ENCODE peak calls at places on chromosomes 13 and 19, in eight cellular contexts. One of them, this sample, is unnamed.

GRCh38 chr13:49935171-49936084 is 712 bp downstream of the SPRYD7 start:
- DNase-seq in fibroblast of mammary gland: peak
- DNase-seq in CD8-positive, alpha-beta memory T cell: peak
- DNase-seq in right atrium auricular region: peak
- DNase-seq in stomach: peak
- DNase-seq in neuronal stem cell: peak
- DNase-seq in mesendoderm: peak
- DNase-seq in aorta: no peak
- DNase-seq in this sample: no peak

GRCh38 chr13:37375724-37376123 is 222.8 kb downstream of the POSTN start:
- DNase-seq in fibroblast of mammary gland: peak
- DNase-seq in CD8-positive, alpha-beta memory T cell: no peak
- DNase-seq in right atrium auricular region: no peak
- DNase-seq in stomach: no peak
- DNase-seq in neuronal stem cell: no peak
- DNase-seq in mesendoderm: no peak
- DNase-seq in aorta: no peak
- DNase-seq in this sample: no peak

GRCh38 chr13:59700281-59700680 is 463.4 kb downstream of the DIAPH3 start:
- DNase-seq in fibroblast of mammary gland: no peak
- DNase-seq in CD8-positive, alpha-beta memory T cell: no peak
- DNase-seq in right atrium auricular region: no peak
- DNase-seq in stomach: no peak
- DNase-seq in neuronal stem cell: no peak
- DNase-seq in mesendoderm: no peak
- DNase-seq in aorta: no peak
- DNase-seq in this sample: no peak

GRCh38 chr13:79853258-79853657 is 372.3 kb downstream of the NDFIP2 start:
- DNase-seq in fibroblast of mammary gland: no peak
- DNase-seq in CD8-positive, alpha-beta memory T cell: no peak
- DNase-seq in right atrium auricular region: no peak
- DNase-seq in stomach: no peak
- DNase-seq in neuronal stem cell: no peak
- DNase-seq in mesendoderm: peak
- DNase-seq in aorta: no peak
- DNase-seq in this sample: no peak

GRCh38 chr13:30671271-30671815 is 53.6 kb downstream of the USPL1 start:
- DNase-seq in fibroblast of mammary gland: no peak
- DNase-seq in CD8-positive, alpha-beta memory T cell: no peak
- DNase-seq in right atrium auricular region: no peak
- DNase-seq in stomach: no peak
- DNase-seq in neuronal stem cell: no peak
- DNase-seq in mesendoderm: no peak
- DNase-seq in aorta: no peak
- DNase-seq in this sample: no peak

GRCh38 chr13:40485611-40486517 is 180.6 kb downstream of the FOXO1 start:
- DNase-seq in fibroblast of mammary gland: no peak
- DNase-seq in CD8-positive, alpha-beta memory T cell: peak
- DNase-seq in right atrium auricular region: no peak
- DNase-seq in stomach: no peak
- DNase-seq in neuronal stem cell: no peak
- DNase-seq in mesendoderm: no peak
- DNase-seq in aorta: no peak
- DNase-seq in this sample: peak

GRCh38 chr13:101283782-101284181 is 132.5 kb downstream of the NALCN start:
- DNase-seq in fibroblast of mammary gland: no peak
- DNase-seq in CD8-positive, alpha-beta memory T cell: no peak
- DNase-seq in right atrium auricular region: no peak
- DNase-seq in stomach: no peak
- DNase-seq in neuronal stem cell: no peak
- DNase-seq in mesendoderm: no peak
- DNase-seq in aorta: no peak
- DNase-seq in this sample: no peak

GRCh38 chr13:54614729-54615128 is 1586.1 kb downstream of the OLFM4 start:
- DNase-seq in fibroblast of mammary gland: no peak
- DNase-seq in CD8-positive, alpha-beta memory T cell: no peak
- DNase-seq in right atrium auricular region: no peak
- DNase-seq in stomach: no peak
- DNase-seq in neuronal stem cell: no peak
- DNase-seq in mesendoderm: no peak
- DNase-seq in aorta: no peak
- DNase-seq in this sample: no peak

GRCh38 chr19:56597696-56598095 is 2.6 kb downstream of the ZNF71 start:
- DNase-seq in fibroblast of mammary gland: peak
- DNase-seq in CD8-positive, alpha-beta memory T cell: no peak
- DNase-seq in right atrium auricular region: no peak
- DNase-seq in stomach: no peak
- DNase-seq in neuronal stem cell: no peak
- DNase-seq in mesendoderm: no peak
- DNase-seq in aorta: no peak
- DNase-seq in this sample: no peak

GRCh38 chr19:16521715-16522289 is 20.4 kb downstream of the CHERP start:
- DNase-seq in fibroblast of mammary gland: no peak
- DNase-seq in CD8-positive, alpha-beta memory T cell: no peak
- DNase-seq in right atrium auricular region: no peak
- DNase-seq in stomach: no peak
- DNase-seq in neuronal stem cell: no peak
- DNase-seq in mesendoderm: no peak
- DNase-seq in aorta: no peak
- DNase-seq in this sample: no peak

GRCh38 chr13:106532111-106532929 is 3.1 kb downstream of the EFNB2 start:
- DNase-seq in fibroblast of mammary gland: peak
- DNase-seq in CD8-positive, alpha-beta memory T cell: no peak
- DNase-seq in right atrium auricular region: no peak
- DNase-seq in stomach: no peak
- DNase-seq in neuronal stem cell: no peak
- DNase-seq in mesendoderm: peak
- DNase-seq in aorta: peak
- DNase-seq in this sample: no peak

GRCh38 chr19:5282926-5283325 is 57.7 kb downstream of the PTPRS start:
- DNase-seq in fibroblast of mammary gland: no peak
- DNase-seq in CD8-positive, alpha-beta memory T cell: no peak
- DNase-seq in right atrium auricular region: peak
- DNase-seq in stomach: no peak
- DNase-seq in neuronal stem cell: no peak
- DNase-seq in mesendoderm: no peak
- DNase-seq in aorta: peak
- DNase-seq in this sample: no peak

GRCh38 chr13:20351279-20352022 is 119.3 kb upstream of the GJB6 start:
- DNase-seq in fibroblast of mammary gland: peak
- DNase-seq in CD8-positive, alpha-beta memory T cell: no peak
- DNase-seq in right atrium auricular region: no peak
- DNase-seq in stomach: no peak
- DNase-seq in neuronal stem cell: no peak
- DNase-seq in mesendoderm: no peak
- DNase-seq in aorta: no peak
- DNase-seq in this sample: no peak

GRCh38 chr19:47511128-47511517 is 3.7 kb downstream of the NAPA start:
- DNase-seq in fibroblast of mammary gland: peak
- DNase-seq in CD8-positive, alpha-beta memory T cell: no peak
- DNase-seq in right atrium auricular region: no peak
- DNase-seq in stomach: peak
- DNase-seq in neuronal stem cell: no peak
- DNase-seq in mesendoderm: no peak
- DNase-seq in aorta: no peak
- DNase-seq in this sample: no peak

GRCh38 chr19:47510516-47511127 is 4.2 kb downstream of the NAPA start:
- DNase-seq in fibroblast of mammary gland: no peak
- DNase-seq in CD8-positive, alpha-beta memory T cell: no peak
- DNase-seq in right atrium auricular region: no peak
- DNase-seq in stomach: no peak
- DNase-seq in neuronal stem cell: no peak
- DNase-seq in mesendoderm: no peak
- DNase-seq in aorta: no peak
- DNase-seq in this sample: no peak

GRCh38 chr19:47508721-47509120 is 6.1 kb downstream of the NAPA start:
- DNase-seq in fibroblast of mammary gland: no peak
- DNase-seq in CD8-positive, alpha-beta memory T cell: no peak
- DNase-seq in right atrium auricular region: no peak
- DNase-seq in stomach: no peak
- DNase-seq in neuronal stem cell: no peak
- DNase-seq in mesendoderm: no peak
- DNase-seq in aorta: no peak
- DNase-seq in this sample: no peak

GRCh38 chr19:47509170-47509847 is 5.6 kb downstream of the NAPA start:
- DNase-seq in fibroblast of mammary gland: no peak
- DNase-seq in CD8-positive, alpha-beta memory T cell: no peak
- DNase-seq in right atrium auricular region: no peak
- DNase-seq in stomach: no peak
- DNase-seq in neuronal stem cell: no peak
- DNase-seq in mesendoderm: no peak
- DNase-seq in aorta: no peak
- DNase-seq in this sample: no peak

DNA sequence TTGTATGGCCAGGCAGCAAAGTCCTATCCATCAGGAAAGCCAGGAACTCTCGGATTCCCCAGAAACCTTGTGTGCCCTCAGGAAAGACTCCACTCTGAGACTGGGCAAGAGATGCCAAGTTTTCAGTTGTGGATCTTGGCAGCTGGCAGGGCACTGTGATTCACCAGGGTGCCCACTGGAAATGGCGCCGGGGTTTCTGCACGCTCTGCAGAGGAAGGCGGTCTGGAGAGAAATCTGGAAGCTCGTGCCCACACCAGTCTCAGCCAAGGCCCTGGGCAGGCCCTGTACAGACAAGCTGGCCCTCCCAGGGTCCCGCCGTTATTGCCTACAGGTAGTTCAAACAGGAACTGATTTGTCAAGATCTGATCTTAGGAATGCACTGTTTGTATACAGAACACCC is 4.9 kb downstream of the NAPA start:
- DNase-seq in fibroblast of mammary gland: no peak
- DNase-seq in CD8-positive, alpha-beta memory T cell: no peak
- DNase-seq in right atrium auricular region: no peak
- DNase-seq in stomach: peak
- DNase-seq in neuronal stem cell: no peak
- DNase-seq in mesendoderm: no peak
- DNase-seq in aorta: peak
- DNase-seq in this sample: no peak
- H3K4me3 ChIP-seq in fibroblast of mammary gland: no peak
- H3K4me3 ChIP-seq in CD8-positive, alpha-beta memory T cell: no peak
- H3K4me3 ChIP-seq in right atrium auricular region: no peak
- H3K4me3 ChIP-seq in stomach: no peak
- H3K4me3 ChIP-seq in neuronal stem cell: no peak
- H3K4me3 ChIP-seq in mesendoderm: no peak
- H3K4me3 ChIP-seq in aorta: no peak
- H3K4me3 ChIP-seq in this sample: no peak

DNA sequence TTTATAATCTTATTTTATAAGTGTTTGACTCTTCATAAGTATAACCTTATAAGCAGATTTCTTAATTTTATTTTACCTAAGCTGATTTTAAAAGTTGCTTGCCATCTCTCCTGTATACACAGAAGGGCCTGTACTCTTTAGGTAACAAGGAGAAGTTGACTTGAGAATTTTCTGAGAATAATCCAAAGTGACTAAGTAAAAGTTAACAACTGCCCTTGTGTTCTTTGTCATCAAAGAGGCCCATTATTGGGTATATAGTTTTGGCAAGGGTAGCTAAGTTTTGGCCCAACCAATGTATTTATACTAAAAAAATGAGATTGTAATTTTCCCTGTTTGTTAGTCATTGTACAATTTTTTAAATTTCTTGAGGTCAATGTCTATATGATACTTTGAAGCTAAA is 3.2 kb downstream of the LCP1 start:
- DNase-seq in fibroblast of mammary gland: no peak
- DNase-seq in CD8-positive, alpha-beta memory T cell: no peak
- DNase-seq in right atrium auricular region: no peak
- DNase-seq in stomach: no peak
- DNase-seq in neuronal stem cell: no peak
- DNase-seq in mesendoderm: no peak
- DNase-seq in aorta: no peak
- DNase-seq in this sample: no peak
- H3K4me3 ChIP-seq in fibroblast of mammary gland: no peak
- H3K4me3 ChIP-seq in CD8-positive, alpha-beta memory T cell: peak
- H3K4me3 ChIP-seq in right atrium auricular region: no peak
- H3K4me3 ChIP-seq in stomach: no peak
- H3K4me3 ChIP-seq in neuronal stem cell: no peak
- H3K4me3 ChIP-seq in mesendoderm: no peak
- H3K4me3 ChIP-seq in aorta: no peak
- H3K4me3 ChIP-seq in this sample: peak

DNA sequence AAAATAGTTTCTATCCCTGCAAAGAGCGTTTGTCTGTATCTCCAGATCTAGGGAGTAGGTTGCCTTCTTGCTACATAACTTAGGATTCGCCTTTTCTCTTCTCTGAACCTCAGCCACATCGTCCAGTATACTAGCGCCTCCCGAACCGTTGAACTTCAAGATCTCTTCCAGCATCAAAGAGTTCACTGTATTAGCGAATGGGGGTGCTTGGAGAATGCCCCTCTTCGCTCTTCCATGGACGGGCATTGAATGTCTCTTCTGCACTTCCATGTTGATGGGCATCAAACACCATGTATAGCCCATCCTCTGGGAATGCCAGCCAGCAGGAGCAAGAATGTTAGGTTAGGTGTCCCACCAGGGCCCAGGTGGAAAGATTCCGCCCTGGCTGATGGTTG is 570 bp upstream of the OXGR1 start:
- DNase-seq in fibroblast of mammary gland: no peak
- DNase-seq in CD8-positive, alpha-beta memory T cell: no peak
- DNase-seq in right atrium auricular region: no peak
- DNase-seq in stomach: no peak
- DNase-seq in neuronal stem cell: no peak
- DNase-seq in mesendoderm: no peak
- DNase-seq in aorta: no peak
- DNase-seq in this sample: no peak
- H3K4me3 ChIP-seq in fibroblast of mammary gland: no peak
- H3K4me3 ChIP-seq in CD8-positive, alpha-beta memory T cell: no peak
- H3K4me3 ChIP-seq in right atrium auricular region: no peak
- H3K4me3 ChIP-seq in stomach: no peak
- H3K4me3 ChIP-seq in neuronal stem cell: no peak
- H3K4me3 ChIP-seq in mesendoderm: no peak
- H3K4me3 ChIP-seq in aorta: no peak
- H3K4me3 ChIP-seq in this sample: no peak

GRCh38 chr13:44156294-44156658 is 217.3 kb upstream of the SERP2 start:
- DNase-seq in fibroblast of mammary gland: no peak
- DNase-seq in CD8-positive, alpha-beta memory T cell: no peak
- DNase-seq in right atrium auricular region: no peak
- DNase-seq in stomach: no peak
- DNase-seq in neuronal stem cell: no peak
- DNase-seq in mesendoderm: no peak
- DNase-seq in aorta: no peak
- DNase-seq in this sample: no peak
- H3K4me3 ChIP-seq in fibroblast of mammary gland: no peak
- H3K4me3 ChIP-seq in CD8-positive, alpha-beta memory T cell: no peak
- H3K4me3 ChIP-seq in right atrium auricular region: peak
- H3K4me3 ChIP-seq in stomach: no peak
- H3K4me3 ChIP-seq in neuronal stem cell: no peak
- H3K4me3 ChIP-seq in mesendoderm: no peak
- H3K4me3 ChIP-seq in aorta: no peak
- H3K4me3 ChIP-seq in this sample: no peak

DNA sequence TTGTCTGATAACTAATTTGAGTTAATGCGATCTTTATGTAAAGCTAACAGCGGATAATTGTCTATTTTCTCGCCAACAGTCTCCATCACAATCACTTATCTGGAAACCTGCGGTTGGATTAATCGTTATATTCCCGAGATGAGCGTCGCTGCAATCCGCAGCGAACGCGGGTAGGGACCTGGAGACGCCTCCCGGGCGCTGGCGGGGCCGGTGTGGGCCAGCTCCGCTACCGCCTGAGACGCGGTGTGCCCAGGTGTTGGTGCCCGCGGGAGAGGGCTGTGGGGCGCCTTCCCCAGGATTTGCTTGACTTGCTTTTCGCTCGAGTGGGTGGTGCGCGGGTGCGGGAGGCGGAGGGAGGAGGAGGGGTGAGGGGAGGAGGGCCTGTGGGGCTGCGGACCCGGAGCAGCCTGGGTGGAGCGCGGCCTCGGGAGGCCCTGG is 38.3 kb downstream of the SOX1 start:
- DNase-seq in fibroblast of mammary gland: no peak
- DNase-seq in CD8-positive, alpha-beta memory T cell: no peak
- DNase-seq in right atrium auricular region: no peak
- DNase-seq in stomach: no peak
- DNase-seq in neuronal stem cell: peak
- DNase-seq in mesendoderm: no peak
- DNase-seq in aorta: no peak
- DNase-seq in this sample: no peak
- H3K4me3 ChIP-seq in fibroblast of mammary gland: no peak
- H3K4me3 ChIP-seq in CD8-positive, alpha-beta memory T cell: no peak
- H3K4me3 ChIP-seq in right atrium auricular region: no peak
- H3K4me3 ChIP-seq in stomach: no peak
- H3K4me3 ChIP-seq in neuronal stem cell: peak
- H3K4me3 ChIP-seq in mesendoderm: no peak
- H3K4me3 ChIP-seq in aorta: no peak
- H3K4me3 ChIP-seq in this sample: no peak

This sample was measured in GM12864.